ENCODE peak calls at places on chromosomes 2 and 18, in five cellular contexts. Z, Y, P, J and I are unnamed samples.

GRCh38 chr2:233989221-233989620 is 61.3 kb upstream of the SPP2 start:
- DNase-seq in Z (no peak), Y (no peak), P (no peak), J (no peak), I (no peak)

GRCh38 chr18:61569176-61569892 is 236.1 kb downstream of the CDH20 start:
- DNase-seq in Z (peak), Y (no peak), P (peak), J (peak), I (peak)

GRCh38 chr2:159855153-159856140 is 57.4 kb upstream of the CD302 start:
- DNase-seq in Z (no peak), Y (no peak), P (peak), J (no peak), I (no peak)

GRCh38 chr2:236250909-236251579 is 13.2 kb downstream of the ASB18 start:
- DNase-seq in Z (no peak), Y (no peak), P (no peak), J (no peak), I (no peak)

GRCh38 chr18:10560457-10561045 is 34.7 kb downstream of the NAPG start:
- DNase-seq in Z (no peak), Y (peak), P (peak), J (peak), I (peak)

GRCh38 chr2:27137322-27137935 is 1.8 kb downstream of the PRR30 start:
- DNase-seq in Z (no peak), Y (no peak), P (no peak), J (no peak), I (no peak)

GRCh38 chr2:202237787-202238233 is 587 bp downstream of the SUMO1 start:
- DNase-seq in Z (no peak), Y (no peak), P (peak), J (peak), I (peak)

GRCh38 chr18:57539702-57540101 is 46.8 kb downstream of the FECH start:
- DNase-seq in Z (no peak), Y (no peak), P (no peak), J (no peak), I (no peak)

GRCh38 chr18:56756971-56757370 is 105.8 kb downstream of the WDR7 start:
- DNase-seq in Z (no peak), Y (no peak), P (peak), J (no peak), I (no peak)

GRCh38 chr2:68318686-68319396 is 908 bp downstream of the CNRIP1 start:
- DNase-seq in Z (no peak), Y (peak), P (peak), J (peak), I (peak)

GRCh38 chr18:45828917-45829811 is 3.7 kb downstream of the SIGLEC15 start:
- DNase-seq in Z (no peak), Y (no peak), P (no peak), J (no peak), I (peak)

GRCh38 chr18:57898506-57899124 is 95.5 kb upstream of the ATP8B1 start:
- DNase-seq in Z (peak), Y (no peak), P (peak), J (peak), I (peak)

GRCh38 chr2:218263817-218264611 is 3.2 kb downstream of the GPBAR1 start:
- DNase-seq in Z (no peak), Y (no peak), P (no peak), J (no peak), I (peak)

GRCh38 chr2:26605195-26605968 is 35.8 kb downstream of the CIB4 start:
- DNase-seq in Z (peak), Y (peak), P (peak), J (peak), I (peak)

GRCh38 chr2:218290316-218291261 is 1.7 kb downstream of the TMBIM1 start:
- DNase-seq in Z (no peak), Y (no peak), P (no peak), J (no peak), I (peak)

GRCh38 chr18:31248783-31249521 is 69.0 kb upstream of the DSG1 start:
- DNase-seq in Z (no peak), Y (no peak), P (no peak), J (no peak), I (no peak)

GRCh38 chr2:168118733-168119518 is 128.5 kb downstream of the STK39 start:
- DNase-seq in Z (peak), Y (peak), P (peak), J (peak), I (peak)

GRCh38 chr2:20942538-20943223 is 101.2 kb downstream of the APOB start:
- DNase-seq in Z (no peak), Y (no peak), P (no peak), J (no peak), I (no peak)

DNA sequence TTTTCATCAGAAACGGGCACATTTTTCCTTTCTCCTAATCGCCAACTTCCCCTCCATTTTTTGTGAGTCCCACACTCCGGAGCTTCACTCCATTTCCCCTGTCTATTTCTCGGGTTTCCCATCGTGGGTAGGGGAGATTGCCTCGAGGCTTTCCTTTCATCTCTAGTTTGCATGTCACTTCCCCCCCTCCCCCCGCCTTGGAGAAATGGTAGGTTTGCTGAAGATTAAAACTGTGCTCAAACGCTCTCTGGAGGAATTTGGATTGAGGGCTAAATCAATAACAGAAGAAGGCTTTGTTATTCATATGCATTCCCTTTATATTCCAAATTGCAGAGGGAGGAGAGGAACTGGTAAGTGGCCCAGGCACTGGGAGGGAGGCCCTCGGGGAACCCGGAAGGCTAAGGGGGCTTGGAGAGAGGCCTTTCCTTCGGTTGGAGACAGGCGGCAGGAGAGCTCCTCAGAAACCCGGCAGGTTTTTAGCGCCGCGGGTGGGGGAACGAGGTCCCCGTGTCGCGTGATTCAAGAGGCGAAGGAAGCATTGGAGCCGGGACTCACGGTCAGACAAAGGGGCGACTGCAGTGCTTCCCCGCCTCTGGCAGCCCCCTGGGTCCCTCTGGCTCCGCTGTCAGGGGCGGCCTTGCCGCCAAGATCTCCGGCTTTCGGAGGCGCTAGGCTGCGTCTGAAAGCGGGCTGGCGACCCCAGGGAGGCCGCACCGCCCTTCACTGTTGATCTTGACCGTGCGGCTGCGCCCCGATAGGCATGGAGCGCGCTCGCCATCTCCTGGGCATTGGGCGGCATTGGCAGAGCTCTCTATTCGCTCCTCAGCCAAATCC is 2.4 kb upstream of the HOXD12 start:
- DNase-seq in Z (no peak), Y (peak), P (peak), J (peak), I (peak)
- H3K4me3 ChIP-seq in Z (peak), Y (no peak), P (peak), J (peak), I (peak)

DNA sequence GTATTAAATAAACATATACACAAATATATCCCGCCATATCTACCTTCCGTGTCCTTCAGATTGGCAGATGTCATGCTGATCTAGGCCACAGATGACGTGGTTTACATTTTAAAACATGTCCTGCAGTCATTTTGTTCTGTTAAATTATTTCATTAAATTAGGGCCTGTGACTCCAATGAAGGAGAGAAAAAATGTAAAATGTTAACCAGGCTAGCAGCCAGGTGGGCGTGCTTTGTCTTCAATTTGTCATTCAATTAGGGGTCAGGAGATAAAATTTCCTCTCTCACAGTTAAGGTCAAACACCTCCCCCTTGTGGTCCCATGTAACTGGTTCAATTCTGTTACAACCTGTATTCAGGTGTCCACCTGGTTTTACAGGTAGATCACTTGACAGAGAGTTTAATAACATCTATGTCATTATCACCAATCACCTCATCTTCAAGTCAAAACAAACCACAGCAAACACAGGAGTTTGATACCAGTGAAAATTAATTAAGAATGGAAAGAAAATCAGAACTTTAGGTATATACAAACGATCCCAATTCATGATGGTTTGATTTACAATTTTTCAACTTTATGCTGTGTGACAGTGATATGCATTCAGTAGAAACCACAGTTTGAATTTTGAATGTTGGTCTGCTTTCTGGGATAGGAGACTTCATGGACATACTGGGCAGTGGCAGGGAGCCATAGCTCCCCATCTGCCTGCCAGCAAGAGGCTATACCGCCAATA is 339.4 kb downstream of the CMPK2 start:
- DNase-seq in Z (no peak), Y (no peak), P (no peak), J (no peak), I (no peak)
- TF ChIP-seq CTCF in Z (no peak), Y (no peak), P (no peak), J (no peak), I (peak)

GRCh38 chr2:106137944-106138903 is 55.9 kb downstream of the UXS1 start:
- DNase-seq in Z (no peak), Y (no peak), P (no peak), J (no peak), I (no peak)
- H3K4me3 ChIP-seq in Z (no peak), Y (no peak), P (no peak), J (no peak), I (no peak)

DNA sequence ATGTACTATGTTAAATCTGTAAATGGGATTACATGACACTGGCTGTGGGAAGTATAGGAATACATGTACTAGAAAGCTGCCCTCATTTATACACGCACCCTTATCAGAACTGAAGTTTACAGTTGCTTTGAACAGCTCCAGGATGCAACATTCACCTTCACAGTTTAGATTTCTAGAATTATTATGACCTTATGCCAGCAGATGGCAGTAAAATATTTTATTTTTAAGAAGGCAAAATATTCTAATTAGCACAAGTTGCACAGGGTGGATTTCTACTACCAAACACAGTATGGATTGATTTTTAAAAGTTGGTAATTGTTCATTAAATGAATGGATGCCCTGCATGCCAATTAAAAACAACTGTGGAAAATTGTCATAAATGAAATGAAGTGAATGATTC is 670.4 kb downstream of the KCNJ3 start:
- DNase-seq in Z (no peak), Y (no peak), P (peak), J (peak), I (peak)
- TF ChIP-seq CTCF in Z (peak), Y (no peak), P (peak), J (peak), I (peak)

GRCh38 chr2:112646102-112646719 is 472 bp downstream of the SLC20A1 start:
- DNase-seq in Z (no peak), Y (no peak), P (no peak), J (no peak), I (no peak)

GRCh38 chr2:112644933-112645395 is 775 bp upstream of the SLC20A1 start:
- DNase-seq in Z (no peak), Y (no peak), P (no peak), J (no peak), I (peak)

GRCh38 chr2:112646791-112647720 is 1.3 kb downstream of the SLC20A1 start:
- DNase-seq in Z (no peak), Y (no peak), P (no peak), J (no peak), I (no peak)

GRCh38 chr2:112645396-112646101 is at the start of gene SLC20A1:
- DNase-seq in Z (peak), Y (peak), P (peak), J (peak), I (peak)

GRCh38 chr2:112648081-112648480 is 2.3 kb downstream of the SLC20A1 start:
- DNase-seq in Z (no peak), Y (no peak), P (no peak), J (no peak), I (no peak)
- H3K4me3 ChIP-seq in Z (peak), Y (no peak), P (no peak), J (peak), I (peak)

DNA sequence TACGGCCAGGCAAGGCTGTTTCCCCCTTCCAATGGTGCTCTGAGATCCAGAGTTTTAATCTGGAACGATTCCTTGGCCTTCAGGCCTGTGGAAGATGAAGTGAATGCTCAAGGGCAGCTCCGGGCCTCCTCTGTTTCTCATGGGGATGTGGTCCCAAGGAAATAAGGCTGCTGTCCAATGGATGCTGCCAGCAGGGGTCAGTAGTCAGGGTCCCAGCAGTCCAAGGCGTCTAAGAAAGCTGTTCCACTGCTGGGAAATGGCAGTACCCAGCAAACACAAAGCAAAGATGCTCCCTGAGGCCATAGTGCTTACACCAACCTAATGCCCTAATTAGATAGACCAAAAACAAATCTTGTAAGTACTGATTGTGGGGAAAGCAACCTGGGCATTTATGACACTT is 12.5 kb downstream of the NMS start:
- DNase-seq in Z (no peak), Y (no peak), P (peak), J (no peak), I (no peak)
- TF ChIP-seq CTCF in Z (peak), Y (no peak), P (peak), J (no peak), I (no peak)

GRCh38 chr2:97770450-97770849 is 57.1 kb downstream of the ZAP70 start:
- DNase-seq in Z (no peak), Y (no peak), P (no peak), J (no peak), I (no peak)
- H3K4me3 ChIP-seq in Z (no peak), Y (no peak), P (no peak), J (no peak), I (no peak)

DNA sequence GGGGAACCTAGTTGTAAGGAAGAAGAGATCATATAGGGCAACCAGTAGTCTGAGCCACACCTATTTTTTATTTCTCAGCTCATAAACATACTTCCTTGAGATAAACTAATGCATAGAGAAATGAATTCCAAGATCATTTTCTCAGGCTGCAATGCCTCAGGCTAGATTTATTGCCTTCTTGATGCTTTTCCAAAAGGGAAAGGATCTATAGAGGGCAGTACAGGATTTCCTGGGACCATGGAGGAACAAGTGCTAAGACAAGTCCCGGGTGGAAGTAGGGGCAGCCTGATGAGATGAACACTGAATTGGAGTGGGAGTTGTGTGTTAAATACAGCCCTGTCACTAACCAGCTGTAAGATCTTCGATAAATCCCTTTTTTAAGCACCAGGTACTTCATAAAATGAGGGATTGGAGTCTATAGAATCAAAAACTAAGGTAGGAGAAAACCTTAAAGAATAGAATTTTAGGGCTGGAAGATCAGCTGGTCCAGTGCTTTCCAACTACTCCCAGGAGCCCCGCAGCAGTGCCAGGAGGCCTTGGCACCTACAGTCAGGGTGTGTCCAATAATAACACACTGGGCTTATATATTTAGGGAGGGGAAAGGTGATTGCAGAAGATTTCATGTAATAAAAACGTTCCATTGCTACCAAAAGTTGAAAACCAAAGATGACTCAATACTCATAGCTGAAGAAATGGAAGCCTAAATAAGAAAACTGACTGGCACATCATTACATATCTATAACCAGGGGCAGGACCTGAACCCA is 58.1 kb downstream of the SERTAD2 start:
- DNase-seq in Z (no peak), Y (no peak), P (peak), J (peak), I (peak)
- TF ChIP-seq CTCF in Z (peak), Y (peak), P (peak), J (peak), I (peak)